ENCODE peak calls at places on chromosome 13, in seven cellular contexts. N is hepatic stellate cell; T is AG04450; G is NCI-H345; F is AG08395; W is iris pigment epithelial cell; L is CD4-positive, alpha-beta T cell. R is an unnamed sample.
A peak's percentile ranks its signal among the peaks of the same experiment; 100 is the strongest.

GRCh38 chr13:40673061-40673397 is 6.6 kb upstream of the FOXO1 start:
- DNase-seq in N (no peak), T (no peak), G (no peak), F (no peak), W (no peak), L (no peak), R (no peak)

GRCh38 chr13:29496241-29496712 is 99.2 kb downstream of the SLC7A1 start:
- DNase-seq in N (no peak), T (no peak), G (no peak), F (no peak), W (no peak), L (no peak), R (no peak)

GRCh38 chr13:21749410-21749809 is 78.5 kb downstream of the FGF9 start:
- DNase-seq in N (no peak), T (peak; percentile 71), G (no peak), F (no peak), W (peak; percentile 45), L (no peak), R (peak; percentile 27)

GRCh38 chr13:97220151-97220900 is 1.8 kb upstream of the MBNL2 start:
- DNase-seq in N (no peak), T (no peak), G (no peak), F (no peak), W (no peak), L (no peak), R (no peak)

GRCh38 chr13:45518525-45519235 is 53.9 kb downstream of the COG3 start:
- DNase-seq in N (no peak), T (peak; percentile 38), G (no peak), F (peak; percentile 19), W (peak; percentile 72), L (no peak), R (no peak)

GRCh38 chr13:52067237-52067636 is 42.7 kb downstream of the UTP14C start:
- DNase-seq in N (no peak), T (no peak), G (no peak), F (no peak), W (peak; percentile 11), L (no peak), R (no peak)

GRCh38 chr13:47112205-47112896 is 215.5 kb upstream of the HTR2A start:
- DNase-seq in N (no peak), T (no peak), G (no peak), F (peak; percentile 28), W (no peak), L (no peak), R (no peak)

GRCh38 chr13:109180905-109181425 is 551.6 kb downstream of the MYO16 start:
- DNase-seq in N (peak; percentile 65), T (peak; percentile 70), G (no peak), F (peak; percentile 73), W (peak; percentile 98), L (no peak), R (peak; percentile 75)

GRCh38 chr13:101576452-101576851 is 124.0 kb downstream of the ITGBL1 start:
- DNase-seq in N (no peak), T (peak; percentile 37), G (no peak), F (peak; percentile 35), W (peak; percentile 95), L (no peak), R (no peak)

GRCh38 chr13:75223981-75224742 is 257.8 kb downstream of the TBC1D4 start:
- DNase-seq in N (no peak), T (no peak), G (no peak), F (no peak), W (no peak), L (no peak), R (no peak)

GRCh38 chr13:30690282-30691188 is 44.8 kb upstream of the ALOX5AP start:
- DNase-seq in N (peak; percentile 86), T (peak; percentile 99), G (no peak), F (peak; percentile 89), W (peak; percentile 97), L (no peak), R (no peak)

GRCh38 chr13:27362064-27362751 is 62.2 kb upstream of the GTF3A start:
- DNase-seq in N (peak; percentile 88), T (peak; percentile 46), G (peak; percentile 80), F (peak; percentile 91), W (peak; percentile 71), L (peak; percentile 70), R (no peak)

GRCh38 chr13:113947321-113948033 is 26.4 kb downstream of the C13orf46 start:
- DNase-seq in N (peak; percentile 77), T (no peak), G (no peak), F (peak; percentile 86), W (peak; percentile 38), L (no peak), R (no peak)

GRCh38 chr13:84096221-84096620 is 213.9 kb upstream of the SLITRK1 start:
- DNase-seq in N (no peak), T (no peak), G (no peak), F (no peak), W (peak; percentile 27), L (no peak), R (peak; percentile 21)

GRCh38 chr13:37429976-37430375 is 168.6 kb downstream of the POSTN start:
- DNase-seq in N (peak; percentile 11), T (peak; percentile 83), G (no peak), F (peak; percentile 73), W (peak; percentile 98), L (no peak), R (no peak)

GRCh38 chr13:51713807-51714206 is 90.2 kb downstream of the DHRS12 start:
- DNase-seq in N (no peak), T (no peak), G (no peak), F (no peak), W (no peak), L (no peak), R (no peak)

GRCh38 chr13:23876265-23876664 is 12.9 kb downstream of the MIPEP start:
- DNase-seq in N (peak; percentile 24), T (no peak), G (no peak), F (peak; percentile 35), W (peak; percentile 13), L (no peak), R (no peak)